ENCODE peak calls at places on chromosomes 16 and 17, in six cellular contexts. I is transverse colon, M is PC-3, O is fibroblast of lung, Y is testis, R is stomach. T is an unnamed sample. For H3K36me3, the result is how much of the 10 kb centered on the place peaks cover.

GRCh38 chr16:57536306-57537193 is at the start of gene CCDC102A:
- DNase-seq in I (no peak), M (peak), O (peak), Y (peak), R (peak), T (peak)

GRCh38 chr17:51540151-51540550 is 279.8 kb downstream of the UTP18 start:
- DNase-seq in I (no peak), M (no peak), O (no peak), Y (no peak), R (no peak), T (no peak)

GRCh38 chr17:2433696-2434095 is 32.8 kb upstream of the MNT start:
- DNase-seq in I (no peak), M (peak), O (no peak), Y (no peak), R (no peak), T (no peak)

GRCh38 chr16:68737046-68737729 is at the start of gene CDH1:
- DNase-seq in I (peak), M (peak), O (no peak), Y (peak), R (peak), T (peak)

GRCh38 chr17:73476890-73477350 is 165.1 kb upstream of the CDC42EP4 start:
- DNase-seq in I (no peak), M (no peak), O (no peak), Y (no peak), R (no peak), T (no peak)

GRCh38 chr16:14309906-14310305 is 238.8 kb downstream of the MRTFB start:
- DNase-seq in I (no peak), M (peak), O (peak), Y (no peak), R (no peak), T (no peak)

GRCh38 chr17:67171560-67171959 is 73.4 kb downstream of the HELZ start:
- DNase-seq in I (no peak), M (no peak), O (no peak), Y (no peak), R (no peak), T (no peak)

GRCh38 chr16:78184554-78185183 is 85.2 kb downstream of the WWOX start:
- DNase-seq in I (no peak), M (peak), O (peak), Y (no peak), R (no peak), T (no peak)

GRCh38 chr16:17369441-17369951 is 101.3 kb downstream of the XYLT1 start:
- DNase-seq in I (peak), M (no peak), O (no peak), Y (peak), R (peak), T (no peak)

GRCh38 chr17:18187816-18188761 is 4.5 kb downstream of the ALKBH5 start:
- DNase-seq in I (no peak), M (peak), O (peak), Y (no peak), R (no peak), T (no peak)
- H3K36me3 ChIP-seq in I (under half), M (under half), O (under half), Y (under half), R (under half), T (half or more)

GRCh38 chr17:28421775-28422305 is 15.8 kb upstream of the SLC46A1 start:
- DNase-seq in I (no peak), M (no peak), O (no peak), Y (no peak), R (no peak), T (no peak)

GRCh38 chr17:28425206-28425605 is 19.2 kb upstream of the SLC46A1 start:
- DNase-seq in I (no peak), M (no peak), O (no peak), Y (no peak), R (no peak), T (no peak)

GRCh38 chr17:28427372-28427771 is 21.4 kb upstream of the SLC46A1 start:
- DNase-seq in I (no peak), M (no peak), O (peak), Y (no peak), R (no peak), T (no peak)

GRCh38 chr17:28426081-28426519 is 20.1 kb upstream of the SLC46A1 start:
- DNase-seq in I (peak), M (peak), O (no peak), Y (no peak), R (peak), T (no peak)
- H3K4me3 ChIP-seq in I (no peak), M (no peak), O (no peak), Y (no peak), R (no peak), T (no peak)

GRCh38 chr16:3594316-3595109 is 16.9 kb downstream of the SLX4 start:
- DNase-seq in I (no peak), M (no peak), O (no peak), Y (no peak), R (no peak), T (no peak)

GRCh38 chr16:3597226-3597625 is 14.2 kb downstream of the SLX4 start:
- DNase-seq in I (no peak), M (no peak), O (no peak), Y (no peak), R (no peak), T (no peak)

GRCh38 chr16:3596101-3596861 is 15.1 kb downstream of the SLX4 start:
- DNase-seq in I (no peak), M (no peak), O (no peak), Y (no peak), R (no peak), T (no peak)

GRCh38 chr16:3595110-3595486 is 16.3 kb downstream of the SLX4 start:
- DNase-seq in I (no peak), M (no peak), O (no peak), Y (no peak), R (no peak), T (no peak)

GRCh38 chr16:3595521-3596021 is 15.8 kb downstream of the SLX4 start:
- DNase-seq in I (no peak), M (no peak), O (no peak), Y (no peak), R (no peak), T (no peak)
- H3K36me3 ChIP-seq in I (under half), M (under half), O (under half), Y (under half), R (half or more), T (under half)

DNA sequence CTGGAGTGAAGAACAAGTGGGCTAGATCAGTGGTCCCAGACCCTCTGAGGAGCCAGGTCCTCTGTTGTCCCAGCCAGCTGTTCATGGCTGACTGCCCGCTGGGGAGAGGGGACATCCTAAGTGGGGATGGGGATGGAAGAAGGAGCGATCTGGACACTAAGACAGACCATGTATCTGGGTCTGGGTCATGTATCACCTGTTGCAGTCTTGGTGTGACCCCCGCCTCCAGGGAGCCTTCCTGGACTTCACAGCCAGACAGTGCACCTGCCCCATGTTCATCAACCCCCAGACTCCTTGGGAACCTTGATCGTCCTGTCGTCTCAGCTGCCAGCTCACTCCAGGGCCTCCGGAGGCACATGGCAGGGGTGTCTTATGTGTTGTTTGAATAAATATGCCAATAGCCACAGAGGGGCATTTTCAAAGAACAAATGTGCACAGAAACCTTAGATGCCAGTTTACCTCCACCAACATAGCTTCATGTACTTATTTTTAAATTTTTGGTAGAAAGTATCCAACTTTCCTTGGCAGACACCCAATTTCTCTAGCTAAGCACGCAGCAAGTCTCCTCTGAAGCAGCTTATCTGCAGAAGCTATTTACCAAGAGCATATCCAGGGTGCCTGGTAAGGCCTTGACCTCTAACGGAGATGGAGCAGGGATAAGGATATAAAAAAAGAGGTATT is 43.2 kb downstream of the CRISPLD2 start:
- DNase-seq in I (no peak), M (no peak), O (no peak), Y (peak), R (no peak), T (no peak)
- H3K4me3 ChIP-seq in I (no peak), M (no peak), O (no peak), Y (no peak), R (no peak), T (no peak)

GRCh38 chr17:48933035-48933434 is 11.6 kb downstream of the SNF8 start:
- DNase-seq in I (no peak), M (no peak), O (no peak), Y (no peak), R (no peak), T (no peak)
- H3K36me3 ChIP-seq in I (under half), M (half or more), O (under half), Y (under half), R (half or more), T (half or more)